ENCODE peak calls at places on chromosomes 11 and 22, in nine cellular contexts. One of them, this sample, is unnamed.

GRCh38 chr11:11965656-11966353 is 42.6 kb downstream of the DKK3 start:
- DNase-seq in stimulated activated CD8-positive, alpha-beta memory T cell treated with anti-CD3 and anti-CD28 coated beads, Interleukin-2, amount 100 ng/mL, for 1 hour: no peak
- DNase-seq in endodermal cell: no peak
- DNase-seq in ovary: no peak
- DNase-seq in NCI-H1436 treated with DMSO at 0.1 percent for 48 hours: no peak
- DNase-seq in A549: no peak
- DNase-seq in right cardiac atrium: peak
- DNase-seq in T1000: no peak
- DNase-seq in NCI-H2081: no peak
- DNase-seq in this sample: no peak

GRCh38 chr22:49715450-49715849 is 112.2 kb downstream of the BRD1 start:
- DNase-seq in stimulated activated CD8-positive, alpha-beta memory T cell treated with anti-CD3 and anti-CD28 coated beads, Interleukin-2, amount 100 ng/mL, for 1 hour: no peak
- DNase-seq in endodermal cell: no peak
- DNase-seq in ovary: no peak
- DNase-seq in NCI-H1436 treated with DMSO at 0.1 percent for 48 hours: no peak
- DNase-seq in A549: no peak
- DNase-seq in right cardiac atrium: no peak
- DNase-seq in T1000: no peak
- DNase-seq in NCI-H2081: no peak
- DNase-seq in this sample: no peak

GRCh38 chr11:61854206-61854875 is 26.2 kb downstream of the FADS2 start:
- DNase-seq in stimulated activated CD8-positive, alpha-beta memory T cell treated with anti-CD3 and anti-CD28 coated beads, Interleukin-2, amount 100 ng/mL, for 1 hour: no peak
- DNase-seq in endodermal cell: no peak
- DNase-seq in ovary: no peak
- DNase-seq in NCI-H1436 treated with DMSO at 0.1 percent for 48 hours: no peak
- DNase-seq in A549: no peak
- DNase-seq in right cardiac atrium: peak
- DNase-seq in T1000: no peak
- DNase-seq in NCI-H2081: no peak
- DNase-seq in this sample: no peak

GRCh38 chr11:31492320-31492913 is 17.0 kb downstream of the IMMP1L start:
- DNase-seq in stimulated activated CD8-positive, alpha-beta memory T cell treated with anti-CD3 and anti-CD28 coated beads, Interleukin-2, amount 100 ng/mL, for 1 hour: no peak
- DNase-seq in endodermal cell: no peak
- DNase-seq in ovary: no peak
- DNase-seq in NCI-H1436 treated with DMSO at 0.1 percent for 48 hours: no peak
- DNase-seq in A549: no peak
- DNase-seq in right cardiac atrium: no peak
- DNase-seq in T1000: no peak
- DNase-seq in NCI-H2081: no peak
- DNase-seq in this sample: no peak

GRCh38 chr11:128188346-128189115 is 398.8 kb downstream of the ETS1 start:
- DNase-seq in stimulated activated CD8-positive, alpha-beta memory T cell treated with anti-CD3 and anti-CD28 coated beads, Interleukin-2, amount 100 ng/mL, for 1 hour: no peak
- DNase-seq in endodermal cell: no peak
- DNase-seq in ovary: no peak
- DNase-seq in NCI-H1436 treated with DMSO at 0.1 percent for 48 hours: no peak
- DNase-seq in A549: no peak
- DNase-seq in right cardiac atrium: no peak
- DNase-seq in T1000: no peak
- DNase-seq in NCI-H2081: no peak
- DNase-seq in this sample: no peak

GRCh38 chr22:50252081-50253045 is 1.3 kb upstream of the HDAC10 start:
- DNase-seq in stimulated activated CD8-positive, alpha-beta memory T cell treated with anti-CD3 and anti-CD28 coated beads, Interleukin-2, amount 100 ng/mL, for 1 hour: peak
- DNase-seq in endodermal cell: peak
- DNase-seq in ovary: peak
- DNase-seq in NCI-H1436 treated with DMSO at 0.1 percent for 48 hours: no peak
- DNase-seq in A549: no peak
- DNase-seq in right cardiac atrium: peak
- DNase-seq in T1000: no peak
- DNase-seq in NCI-H2081: peak
- DNase-seq in this sample: peak

GRCh38 chr22:37618674-37619073 is 10.0 kb downstream of the GGA1 start:
- DNase-seq in stimulated activated CD8-positive, alpha-beta memory T cell treated with anti-CD3 and anti-CD28 coated beads, Interleukin-2, amount 100 ng/mL, for 1 hour: no peak
- DNase-seq in endodermal cell: no peak
- DNase-seq in ovary: no peak
- DNase-seq in NCI-H1436 treated with DMSO at 0.1 percent for 48 hours: no peak
- DNase-seq in A549: no peak
- DNase-seq in right cardiac atrium: no peak
- DNase-seq in T1000: no peak
- DNase-seq in NCI-H2081: no peak
- DNase-seq in this sample: no peak

GRCh38 chr11:10792385-10793068 is 16.2 kb downstream of the EIF4G2 start:
- DNase-seq in stimulated activated CD8-positive, alpha-beta memory T cell treated with anti-CD3 and anti-CD28 coated beads, Interleukin-2, amount 100 ng/mL, for 1 hour: peak
- DNase-seq in endodermal cell: peak
- DNase-seq in ovary: peak
- DNase-seq in NCI-H1436 treated with DMSO at 0.1 percent for 48 hours: no peak
- DNase-seq in A549: peak
- DNase-seq in right cardiac atrium: peak
- DNase-seq in T1000: peak
- DNase-seq in NCI-H2081: peak
- DNase-seq in this sample: peak

GRCh38 chr11:536841-537621 is at the start of gene LRRC56:
- DNase-seq in stimulated activated CD8-positive, alpha-beta memory T cell treated with anti-CD3 and anti-CD28 coated beads, Interleukin-2, amount 100 ng/mL, for 1 hour: peak
- DNase-seq in endodermal cell: peak
- DNase-seq in ovary: peak
- DNase-seq in NCI-H1436 treated with DMSO at 0.1 percent for 48 hours: peak
- DNase-seq in A549: peak
- DNase-seq in right cardiac atrium: peak
- DNase-seq in T1000: peak
- DNase-seq in NCI-H2081: peak
- DNase-seq in this sample: peak

GRCh38 chr22:50340157-50340879 is 2.8 kb upstream of the PPP6R2 start:
- DNase-seq in stimulated activated CD8-positive, alpha-beta memory T cell treated with anti-CD3 and anti-CD28 coated beads, Interleukin-2, amount 100 ng/mL, for 1 hour: no peak
- DNase-seq in endodermal cell: peak
- DNase-seq in ovary: no peak
- DNase-seq in NCI-H1436 treated with DMSO at 0.1 percent for 48 hours: no peak
- DNase-seq in A549: no peak
- DNase-seq in right cardiac atrium: no peak
- DNase-seq in T1000: no peak
- DNase-seq in NCI-H2081: no peak
- DNase-seq in this sample: no peak

GRCh38 chr22:33570110-33570509 is 350.2 kb downstream of the LARGE1 start:
- DNase-seq in stimulated activated CD8-positive, alpha-beta memory T cell treated with anti-CD3 and anti-CD28 coated beads, Interleukin-2, amount 100 ng/mL, for 1 hour: no peak
- DNase-seq in endodermal cell: no peak
- DNase-seq in ovary: no peak
- DNase-seq in NCI-H1436 treated with DMSO at 0.1 percent for 48 hours: no peak
- DNase-seq in A549: no peak
- DNase-seq in right cardiac atrium: no peak
- DNase-seq in T1000: no peak
- DNase-seq in NCI-H2081: no peak
- DNase-seq in this sample: no peak

GRCh38 chr22:30607939-30608338 is 965 bp downstream of the TCN2 start:
- DNase-seq in stimulated activated CD8-positive, alpha-beta memory T cell treated with anti-CD3 and anti-CD28 coated beads, Interleukin-2, amount 100 ng/mL, for 1 hour: no peak
- DNase-seq in endodermal cell: no peak
- DNase-seq in ovary: no peak
- DNase-seq in NCI-H1436 treated with DMSO at 0.1 percent for 48 hours: no peak
- DNase-seq in A549: no peak
- DNase-seq in right cardiac atrium: no peak
- DNase-seq in T1000: no peak
- DNase-seq in NCI-H2081: no peak
- DNase-seq in this sample: no peak

GRCh38 chr11:100515087-100515486 is 172.0 kb upstream of the ARHGAP42 start:
- DNase-seq in stimulated activated CD8-positive, alpha-beta memory T cell treated with anti-CD3 and anti-CD28 coated beads, Interleukin-2, amount 100 ng/mL, for 1 hour: no peak
- DNase-seq in endodermal cell: peak
- DNase-seq in ovary: no peak
- DNase-seq in NCI-H1436 treated with DMSO at 0.1 percent for 48 hours: no peak
- DNase-seq in A549: no peak
- DNase-seq in right cardiac atrium: no peak
- DNase-seq in T1000: peak
- DNase-seq in NCI-H2081: no peak
- DNase-seq in this sample: no peak

GRCh38 chr11:119791701-119792151 is 62.7 kb upstream of the NECTIN1 start:
- DNase-seq in stimulated activated CD8-positive, alpha-beta memory T cell treated with anti-CD3 and anti-CD28 coated beads, Interleukin-2, amount 100 ng/mL, for 1 hour: no peak
- DNase-seq in endodermal cell: peak
- DNase-seq in ovary: no peak
- DNase-seq in NCI-H1436 treated with DMSO at 0.1 percent for 48 hours: no peak
- DNase-seq in A549: no peak
- DNase-seq in right cardiac atrium: no peak
- DNase-seq in T1000: no peak
- DNase-seq in NCI-H2081: peak
- DNase-seq in this sample: no peak

GRCh38 chr11:65791719-65792213 is 4.9 kb downstream of the OVOL1 start:
- DNase-seq in stimulated activated CD8-positive, alpha-beta memory T cell treated with anti-CD3 and anti-CD28 coated beads, Interleukin-2, amount 100 ng/mL, for 1 hour: no peak
- DNase-seq in endodermal cell: no peak
- DNase-seq in ovary: no peak
- DNase-seq in NCI-H1436 treated with DMSO at 0.1 percent for 48 hours: no peak
- DNase-seq in A549: no peak
- DNase-seq in right cardiac atrium: no peak
- DNase-seq in T1000: no peak
- DNase-seq in NCI-H2081: peak
- DNase-seq in this sample: no peak

GRCh38 chr11:84524422-84525051 is 1102.6 kb downstream of the DLG2 start:
- DNase-seq in stimulated activated CD8-positive, alpha-beta memory T cell treated with anti-CD3 and anti-CD28 coated beads, Interleukin-2, amount 100 ng/mL, for 1 hour: no peak
- DNase-seq in endodermal cell: no peak
- DNase-seq in ovary: no peak
- DNase-seq in NCI-H1436 treated with DMSO at 0.1 percent for 48 hours: no peak
- DNase-seq in A549: peak
- DNase-seq in right cardiac atrium: no peak
- DNase-seq in T1000: no peak
- DNase-seq in NCI-H2081: peak
- DNase-seq in this sample: no peak

GRCh38 chr11:100965346-100965745 is 164.3 kb downstream of the PGR start:
- DNase-seq in stimulated activated CD8-positive, alpha-beta memory T cell treated with anti-CD3 and anti-CD28 coated beads, Interleukin-2, amount 100 ng/mL, for 1 hour: no peak
- DNase-seq in endodermal cell: no peak
- DNase-seq in ovary: no peak
- DNase-seq in NCI-H1436 treated with DMSO at 0.1 percent for 48 hours: no peak
- DNase-seq in A549: no peak
- DNase-seq in right cardiac atrium: no peak
- DNase-seq in T1000: no peak
- DNase-seq in NCI-H2081: no peak
- DNase-seq in this sample: no peak

GRCh38 chr11:119660166-119660720 is 68.8 kb downstream of the NECTIN1 start:
- DNase-seq in stimulated activated CD8-positive, alpha-beta memory T cell treated with anti-CD3 and anti-CD28 coated beads, Interleukin-2, amount 100 ng/mL, for 1 hour: no peak
- DNase-seq in endodermal cell: no peak
- DNase-seq in ovary: no peak
- DNase-seq in NCI-H1436 treated with DMSO at 0.1 percent for 48 hours: no peak
- DNase-seq in A549: no peak
- DNase-seq in right cardiac atrium: no peak
- DNase-seq in T1000: no peak
- DNase-seq in NCI-H2081: no peak
- DNase-seq in this sample: no peak

GRCh38 chr11:118908931-118909618 is 16.7 kb downstream of the BCL9L start:
- DNase-seq in stimulated activated CD8-positive, alpha-beta memory T cell treated with anti-CD3 and anti-CD28 coated beads, Interleukin-2, amount 100 ng/mL, for 1 hour: no peak
- DNase-seq in endodermal cell: peak
- DNase-seq in ovary: peak
- DNase-seq in NCI-H1436 treated with DMSO at 0.1 percent for 48 hours: no peak
- DNase-seq in A549: no peak
- DNase-seq in right cardiac atrium: peak
- DNase-seq in T1000: peak
- DNase-seq in NCI-H2081: peak
- DNase-seq in this sample: peak

GRCh38 chr11:83051760-83052671 is 19.7 kb downstream of the RAB30 start:
- DNase-seq in stimulated activated CD8-positive, alpha-beta memory T cell treated with anti-CD3 and anti-CD28 coated beads, Interleukin-2, amount 100 ng/mL, for 1 hour: no peak
- DNase-seq in endodermal cell: no peak
- DNase-seq in ovary: peak
- DNase-seq in NCI-H1436 treated with DMSO at 0.1 percent for 48 hours: no peak
- DNase-seq in A549: no peak
- DNase-seq in right cardiac atrium: peak
- DNase-seq in T1000: peak
- DNase-seq in NCI-H2081: peak
- DNase-seq in this sample: peak

GRCh38 chr22:32745251-32745995 is 56.1 kb upstream of the TIMP3 start:
- DNase-seq in stimulated activated CD8-positive, alpha-beta memory T cell treated with anti-CD3 and anti-CD28 coated beads, Interleukin-2, amount 100 ng/mL, for 1 hour: no peak
- DNase-seq in endodermal cell: peak
- DNase-seq in ovary: no peak
- DNase-seq in NCI-H1436 treated with DMSO at 0.1 percent for 48 hours: no peak
- DNase-seq in A549: no peak
- DNase-seq in right cardiac atrium: peak
- DNase-seq in T1000: no peak
- DNase-seq in NCI-H2081: no peak
- DNase-seq in this sample: peak

GRCh38 chr11:56783448-56784041 is 35.0 kb upstream of the OR9G4 start:
- DNase-seq in stimulated activated CD8-positive, alpha-beta memory T cell treated with anti-CD3 and anti-CD28 coated beads, Interleukin-2, amount 100 ng/mL, for 1 hour: no peak
- DNase-seq in endodermal cell: no peak
- DNase-seq in ovary: no peak
- DNase-seq in NCI-H1436 treated with DMSO at 0.1 percent for 48 hours: no peak
- DNase-seq in A549: peak
- DNase-seq in right cardiac atrium: no peak
- DNase-seq in T1000: no peak
- DNase-seq in NCI-H2081: peak
- DNase-seq in this sample: no peak

GRCh38 chr11:43376594-43376993 is 17.9 kb downstream of the TTC17 start:
- DNase-seq in stimulated activated CD8-positive, alpha-beta memory T cell treated with anti-CD3 and anti-CD28 coated beads, Interleukin-2, amount 100 ng/mL, for 1 hour: no peak
- DNase-seq in endodermal cell: no peak
- DNase-seq in ovary: no peak
- DNase-seq in NCI-H1436 treated with DMSO at 0.1 percent for 48 hours: no peak
- DNase-seq in A549: no peak
- DNase-seq in right cardiac atrium: no peak
- DNase-seq in T1000: no peak
- DNase-seq in NCI-H2081: no peak
- DNase-seq in this sample: no peak

This sample was measured in left ventricle myocardium inferior.